ENCODE peak calls at places on chromosome 12, in five cellular contexts. One of them, this sample, is unnamed.

GRCh38 chr12:97940629-97941028 is 478.0 kb downstream of the RMST start:
- DNase-seq in fibroblast of pulmonary artery: peak
- DNase-seq in adipocyte: no peak
- DNase-seq in PC-9: no peak
- DNase-seq in hippocampal formation: no peak
- DNase-seq in this sample: no peak

GRCh38 chr12:49346659-49347306 is at the start of gene DNAJC22:
- DNase-seq in fibroblast of pulmonary artery: no peak
- DNase-seq in hippocampal formation: no peak
- DNase-seq in PC-9: peak
- DNase-seq in adipocyte: peak
- DNase-seq in this sample: no peak

GRCh38 chr12:49507139-49507538 is 31.7 kb upstream of the KCNH3 start:
- DNase-seq in hippocampal formation: no peak
- DNase-seq in adipocyte: peak
- DNase-seq in fibroblast of pulmonary artery: peak
- DNase-seq in PC-9: no peak
- DNase-seq in this sample: no peak

GRCh38 chr12:116159175-116159574 is 118.3 kb downstream of the MED13L start:
- DNase-seq in adipocyte: peak
- DNase-seq in PC-9: no peak
- DNase-seq in fibroblast of pulmonary artery: peak
- DNase-seq in hippocampal formation: no peak
- DNase-seq in this sample: no peak

GRCh38 chr12:30100736-30101135 is 317.0 kb upstream of the TMTC1 start:
- DNase-seq in adipocyte: peak
- DNase-seq in fibroblast of pulmonary artery: no peak
- DNase-seq in hippocampal formation: no peak
- DNase-seq in PC-9: no peak
- DNase-seq in this sample: no peak

GRCh38 chr12:131527736-131528135 is 183.2 kb upstream of the SFSWAP start:
- DNase-seq in hippocampal formation: no peak
- DNase-seq in PC-9: no peak
- DNase-seq in fibroblast of pulmonary artery: no peak
- DNase-seq in adipocyte: no peak
- DNase-seq in this sample: no peak

GRCh38 chr12:57694459-57695019 is 607 bp downstream of the OS9 start:
- DNase-seq in PC-9: no peak
- DNase-seq in hippocampal formation: no peak
- DNase-seq in fibroblast of pulmonary artery: no peak
- DNase-seq in adipocyte: peak
- DNase-seq in this sample: no peak

GRCh38 chr12:57110189-57111045 is 745 bp downstream of the STAT6 start:
- DNase-seq in adipocyte: peak
- DNase-seq in fibroblast of pulmonary artery: no peak
- DNase-seq in hippocampal formation: no peak
- DNase-seq in PC-9: peak
- DNase-seq in this sample: peak

GRCh38 chr12:31118831-31119530 is 45.3 kb downstream of the DDX11 start:
- DNase-seq in fibroblast of pulmonary artery: no peak
- DNase-seq in adipocyte: peak
- DNase-seq in PC-9: peak
- DNase-seq in hippocampal formation: no peak
- DNase-seq in this sample: peak

GRCh38 chr12:78887008-78887407 is 22.4 kb downstream of the SYT1 start:
- DNase-seq in fibroblast of pulmonary artery: peak
- DNase-seq in adipocyte: peak
- DNase-seq in hippocampal formation: no peak
- DNase-seq in PC-9: peak
- DNase-seq in this sample: no peak

GRCh38 chr12:115811929-115812328 is 465.6 kb downstream of the MED13L start:
- DNase-seq in adipocyte: no peak
- DNase-seq in fibroblast of pulmonary artery: no peak
- DNase-seq in hippocampal formation: no peak
- DNase-seq in PC-9: no peak
- DNase-seq in this sample: no peak

GRCh38 chr12:66035289-66035961 is 95.1 kb downstream of the LLPH start:
- DNase-seq in hippocampal formation: no peak
- DNase-seq in fibroblast of pulmonary artery: peak
- DNase-seq in adipocyte: peak
- DNase-seq in PC-9: no peak
- DNase-seq in this sample: no peak

GRCh38 chr12:57216014-57216891 is at the start of gene NXPH4:
- DNase-seq in hippocampal formation: no peak
- DNase-seq in fibroblast of pulmonary artery: no peak
- DNase-seq in adipocyte: peak
- DNase-seq in PC-9: peak
- DNase-seq in this sample: no peak

GRCh38 chr12:39905152-39905551 is 200.7 kb downstream of the SLC2A13 start:
- DNase-seq in fibroblast of pulmonary artery: peak
- DNase-seq in hippocampal formation: peak
- DNase-seq in adipocyte: peak
- DNase-seq in PC-9: no peak
- DNase-seq in this sample: no peak

GRCh38 chr12:12091977-12092663 is 21.4 kb downstream of the BCL2L14 start:
- DNase-seq in adipocyte: no peak
- DNase-seq in PC-9: no peak
- DNase-seq in hippocampal formation: no peak
- DNase-seq in fibroblast of pulmonary artery: peak
- DNase-seq in this sample: no peak

GRCh38 chr12:26869908-26870459 is 37.0 kb upstream of the ITPR2 start:
- DNase-seq in PC-9: no peak
- DNase-seq in hippocampal formation: no peak
- DNase-seq in adipocyte: no peak
- DNase-seq in fibroblast of pulmonary artery: no peak
- DNase-seq in this sample: no peak

GRCh38 chr12:78951746-78952532 is 87.4 kb downstream of the SYT1 start:
- DNase-seq in fibroblast of pulmonary artery: peak
- DNase-seq in PC-9: no peak
- DNase-seq in hippocampal formation: no peak
- DNase-seq in adipocyte: no peak
- DNase-seq in this sample: no peak

GRCh38 chr12:99810718-99811593 is 163.4 kb downstream of the GARIN6 start:
- DNase-seq in hippocampal formation: peak
- DNase-seq in fibroblast of pulmonary artery: peak
- DNase-seq in PC-9: no peak
- DNase-seq in adipocyte: peak
- DNase-seq in this sample: no peak

GRCh38 chr12:70154960-70155589 is 88.2 kb upstream of the CNOT2 start:
- DNase-seq in adipocyte: no peak
- DNase-seq in PC-9: no peak
- DNase-seq in fibroblast of pulmonary artery: peak
- DNase-seq in hippocampal formation: no peak
- DNase-seq in this sample: no peak

GRCh38 chr12:118448341-118448740 is 72.0 kb downstream of the SUDS3 start:
- DNase-seq in PC-9: no peak
- DNase-seq in hippocampal formation: no peak
- DNase-seq in adipocyte: no peak
- DNase-seq in fibroblast of pulmonary artery: no peak
- DNase-seq in this sample: no peak

GRCh38 chr12:113328368-113328889 is 6.5 kb downstream of the SLC8B1 start:
- DNase-seq in PC-9: no peak
- DNase-seq in adipocyte: no peak
- DNase-seq in hippocampal formation: no peak
- DNase-seq in fibroblast of pulmonary artery: no peak
- DNase-seq in this sample: no peak

GRCh38 chr12:47124451-47124850 is 44.7 kb upstream of the AMIGO2 start:
- DNase-seq in PC-9: no peak
- DNase-seq in adipocyte: peak
- DNase-seq in fibroblast of pulmonary artery: peak
- DNase-seq in hippocampal formation: no peak
- DNase-seq in this sample: no peak